ENCODE peak calls at places on chromosome 20, in five cellular contexts. B is AG04449, E is gastrocnemius medialis, V is cardiac fibroblast, S is fibroblast of pulmonary artery. J is an unnamed sample.

GRCh38 chr20:62032606-62033368 is 32.9 kb downstream of the TAF4 start:
- DNase-seq in S (no peak), E (no peak), B (no peak), V (peak), J (peak)

GRCh38 chr20:47493175-47493953 is 8.3 kb upstream of the NCOA3 start:
- DNase-seq in S (peak), E (peak), B (peak), V (peak), J (peak)

GRCh38 chr20:49999329-49999728 is 16.5 kb downstream of the SNAI1 start:
- DNase-seq in S (no peak), E (no peak), V (no peak), B (no peak), J (no peak)

GRCh38 chr20:25215521-25215920 is 20.0 kb downstream of the ENTPD6 start:
- DNase-seq in V (no peak), B (no peak), E (no peak), S (no peak), J (no peak)

GRCh38 chr20:23606652-23607049 is 934 bp upstream of the CST9 start:
- DNase-seq in V (peak), E (peak), S (peak), B (peak), J (peak)

GRCh38 chr20:47503685-47504084 is 2.0 kb downstream of the NCOA3 start:
- DNase-seq in B (no peak), E (no peak), V (no peak), S (no peak), J (no peak)

GRCh38 chr20:6959900-6960312 is 192.4 kb downstream of the BMP2 start:
- DNase-seq in E (no peak), V (no peak), S (no peak), B (no peak), J (no peak)

GRCh38 chr20:47456952-47457724 is 44.5 kb upstream of the NCOA3 start:
- DNase-seq in S (peak), E (no peak), V (peak), B (no peak), J (no peak)

GRCh38 chr20:52972190-52972937 is at the start of gene TSHZ2:
- DNase-seq in V (peak), E (peak), S (peak), B (no peak), J (no peak)

GRCh38 chr20:56003966-56004365 is 1.4 kb downstream of the CBLN4 start:
- DNase-seq in V (no peak), S (no peak), E (no peak), B (no peak), J (no peak)

GRCh38 chr20:60050193-60050960 is 92.2 kb downstream of the CDH26 start:
- DNase-seq in E (no peak), B (no peak), S (no peak), V (no peak), J (no peak)

GRCh38 chr20:17617212-17617867 is 47.5 kb downstream of the DSTN start:
- DNase-seq in E (no peak), B (no peak), V (peak), S (peak), J (no peak)

GRCh38 chr20:57109151-57109953 is 157.1 kb downstream of the BMP7 start:
- DNase-seq in S (no peak), V (no peak), B (no peak), E (no peak), J (no peak)

GRCh38 chr20:37938954-37939353 is 36.0 kb downstream of the VSTM2L start:
- DNase-seq in E (no peak), V (no peak), S (no peak), B (no peak), J (no peak)

GRCh38 chr20:20014659-20015058 is 2.5 kb upstream of the NAA20 start:
- DNase-seq in E (no peak), S (peak), V (peak), B (no peak), J (no peak)

GRCh38 chr20:815914-816606 is 17.5 kb upstream of the FAM110A start:
- DNase-seq in S (peak), V (peak), B (no peak), E (peak), J (peak)

GRCh38 chr20:22387452-22387851 is 196.9 kb downstream of the FOXA2 start:
- DNase-seq in V (no peak), S (no peak), B (no peak), E (no peak), J (no peak)

GRCh38 chr20:59994697-59995122 is 36.5 kb downstream of the CDH26 start:
- DNase-seq in S (no peak), V (peak), B (no peak), E (no peak), J (peak)

GRCh38 chr20:46308258-46309157 is at the start of gene CDH22:
- DNase-seq in V (peak), B (no peak), S (peak), E (no peak), J (no peak)

GRCh38 chr20:62921119-62921687 is 5.1 kb downstream of the DIDO1 start:
- DNase-seq in V (peak), E (no peak), S (peak), B (no peak), J (no peak)

GRCh38 chr20:23513164-23513563 is 22.2 kb downstream of the CST8 start:
- DNase-seq in B (no peak), S (no peak), V (no peak), E (no peak), J (no peak)

DNA sequence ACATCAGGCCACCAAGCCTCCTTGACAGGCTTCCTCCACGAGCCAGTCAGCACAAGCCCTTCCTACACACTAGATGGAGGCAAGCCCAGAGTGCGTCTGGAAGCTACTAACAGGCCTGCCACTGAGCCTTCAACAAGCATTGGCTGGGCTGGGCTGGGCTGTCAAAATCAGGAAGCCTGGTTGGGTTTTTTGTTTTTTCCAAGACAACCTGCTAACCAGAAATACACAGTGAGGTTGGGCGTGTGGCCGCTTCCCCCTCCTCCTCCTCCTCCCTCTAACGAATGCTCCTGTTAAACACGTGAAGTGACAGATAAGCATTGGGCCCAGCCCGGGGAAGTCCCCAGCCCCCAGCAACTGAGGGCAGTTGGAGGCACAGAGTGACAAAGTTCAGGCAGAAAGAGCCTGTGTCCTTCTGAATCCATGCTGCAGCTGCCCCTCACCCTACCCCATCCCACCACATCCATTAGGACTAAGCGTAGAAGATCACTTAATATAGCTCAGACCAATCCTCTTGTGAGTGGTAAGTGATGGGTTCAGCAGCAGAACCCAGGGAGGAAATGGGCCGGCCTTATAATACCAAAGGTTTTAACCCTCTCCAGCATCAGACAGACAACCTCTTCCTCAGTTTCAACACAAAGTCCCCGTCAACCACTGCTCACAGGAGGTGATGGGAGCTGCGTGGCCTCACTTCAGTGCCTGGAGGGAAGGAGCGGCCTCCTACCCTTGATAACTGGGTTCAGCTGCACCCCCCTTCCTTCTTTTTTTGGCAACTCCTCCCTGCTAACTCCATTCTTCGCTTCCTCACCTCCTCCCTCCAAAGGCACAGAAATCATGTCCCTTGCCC is 1.1 kb downstream of the NFATC2 start:
- DNase-seq in B (no peak), V (peak), S (peak), E (peak), J (no peak)
- H3K4me3 ChIP-seq in B (no peak), V (no peak), S (no peak), E (peak), J (no peak)

GRCh38 chr20:2763186-2763585 is 37.2 kb downstream of the CPXM1 start:
- DNase-seq in B (no peak), S (no peak), E (no peak), V (no peak), J (no peak)
- TF ChIP-seq CTCF in B (no peak), S (no peak), E (no peak), V (no peak), J (no peak)

GRCh38 chr20:34433391-34433790 is 70.3 kb downstream of the ITCH start:
- DNase-seq in E (no peak), S (no peak), V (no peak), B (no peak), J (no peak)
- H3K4me3 ChIP-seq in E (no peak), S (no peak), V (no peak), B (no peak), J (no peak)

GRCh38 chr20:11544029-11544678 is 373.5 kb upstream of the BTBD3 start:
- DNase-seq in V (peak), B (peak), E (peak), S (peak), J (peak)
- TF ChIP-seq CTCF in V (peak), B (peak), E (peak), S (peak), J (peak)

DNA sequence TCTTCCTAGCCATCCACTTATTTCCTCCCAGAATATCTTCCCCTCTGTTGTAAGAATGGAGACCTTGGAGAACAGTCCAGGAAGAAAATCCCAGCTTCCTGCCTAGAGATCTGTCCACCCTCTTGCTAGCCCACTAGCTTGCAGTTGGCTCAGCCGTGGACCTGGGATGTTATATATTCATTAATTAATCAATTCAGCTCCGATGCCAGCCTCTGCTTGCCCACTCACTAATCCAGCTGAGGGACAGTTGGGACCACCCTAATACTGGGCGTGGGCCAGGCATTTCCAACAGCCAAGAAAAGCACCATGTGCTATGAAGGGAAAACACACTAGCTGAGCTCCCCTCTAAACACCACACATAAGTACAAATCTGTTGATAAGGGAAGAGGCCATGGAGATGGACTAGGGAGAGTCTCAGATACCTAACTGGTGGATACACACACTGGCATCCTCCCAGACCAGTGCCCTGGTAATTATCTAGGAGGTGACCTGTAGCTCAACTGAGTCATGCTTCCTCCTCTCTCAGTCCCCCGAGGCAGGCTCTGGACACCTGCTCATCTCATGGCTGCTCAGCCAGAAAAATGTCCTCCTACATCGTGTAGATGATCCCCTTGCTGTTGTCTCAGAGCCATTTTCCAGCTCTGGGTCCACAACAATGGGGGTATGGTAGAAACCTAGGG is 78.9 kb downstream of the ANKRD60 start:
- DNase-seq in E (no peak), S (no peak), V (no peak), B (no peak), J (no peak)
- H3K4me3 ChIP-seq in E (no peak), S (no peak), V (no peak), B (no peak), J (no peak)

DNA sequence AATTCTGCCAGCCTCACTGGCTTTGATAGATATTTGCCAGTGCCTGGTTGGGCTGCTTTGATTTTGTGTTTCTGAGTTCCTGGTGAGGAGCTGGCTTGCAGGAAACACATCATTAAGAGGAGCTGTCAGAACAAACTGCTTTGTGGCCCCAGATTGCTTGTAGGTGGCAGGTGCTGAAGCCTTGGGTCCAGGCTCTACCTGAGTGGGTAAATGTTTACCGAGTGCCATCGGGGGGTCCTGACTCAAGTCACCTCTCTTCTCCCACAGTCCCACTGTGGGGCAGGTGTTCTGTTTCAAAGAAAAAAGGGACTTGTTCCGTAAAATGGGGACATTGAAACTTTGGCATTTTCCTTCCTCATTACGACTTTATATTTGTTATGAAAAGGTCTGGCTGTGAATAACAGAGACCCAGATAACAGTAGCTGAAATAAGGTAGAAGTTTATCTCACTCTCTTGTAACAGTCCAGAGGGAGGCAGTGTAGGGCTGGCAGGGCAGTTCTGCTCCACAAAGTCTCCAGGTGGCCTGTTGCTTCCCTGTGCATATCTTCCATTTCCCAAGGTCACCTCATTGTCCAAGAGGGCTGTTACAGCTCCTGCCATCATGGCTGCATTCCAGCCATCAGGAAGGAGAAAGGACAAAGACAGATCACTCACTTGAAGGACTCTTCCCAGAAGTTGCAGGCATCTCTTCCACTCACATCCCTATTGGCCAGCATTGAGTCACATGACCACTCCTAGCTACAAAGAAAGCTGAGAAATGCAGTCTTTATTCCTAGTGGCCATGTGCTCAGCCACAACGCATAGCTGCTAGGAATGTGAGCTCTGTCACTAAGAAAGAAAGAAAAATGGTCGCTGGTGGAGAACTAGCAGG is 149.9 kb upstream of the KCNG1 start:
- DNase-seq in E (no peak), B (no peak), V (no peak), S (no peak), J (no peak)
- TF ChIP-seq CTCF in E (no peak), B (no peak), V (no peak), S (no peak), J (no peak)

GRCh38 chr20:64025826-64026412 is 10.1 kb upstream of the C20orf204 start:
- DNase-seq in V (no peak), S (no peak), B (no peak), E (no peak), J (no peak)
- H3K4me3 ChIP-seq in V (no peak), S (no peak), B (no peak), E (no peak), J (no peak)

DNA sequence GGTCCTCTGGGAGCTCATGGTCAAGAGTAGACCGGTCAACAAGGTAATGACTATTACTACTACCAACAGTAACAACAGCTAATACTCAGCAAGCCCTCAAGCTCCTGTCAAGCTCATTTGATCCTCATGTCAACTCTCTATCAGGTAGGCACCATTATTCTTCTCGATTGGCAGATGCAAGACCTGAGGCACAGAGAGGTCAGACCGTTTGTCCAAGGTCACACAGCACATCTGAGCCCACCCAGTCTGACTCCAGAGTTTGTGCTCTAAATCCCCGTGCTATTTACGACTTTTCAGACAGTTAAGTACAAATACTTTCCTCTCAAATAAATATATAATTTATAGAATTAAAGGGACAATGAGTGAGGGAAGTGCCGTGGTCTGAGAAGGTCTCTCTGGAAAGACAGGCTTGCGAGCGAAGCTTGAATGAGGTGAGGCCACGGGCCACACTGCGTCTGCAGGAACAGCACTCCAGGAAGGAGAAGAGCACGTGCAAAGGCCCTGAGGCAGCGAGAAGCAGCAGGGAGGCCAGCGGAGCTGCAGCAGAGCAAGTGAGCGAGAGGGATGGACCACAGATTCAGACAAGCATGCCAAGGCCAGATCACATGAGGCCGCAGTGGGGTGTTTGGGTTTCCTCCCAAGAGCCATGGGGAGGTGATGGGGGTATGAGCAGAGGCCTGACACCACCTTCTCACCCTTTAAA is 117.3 kb downstream of the PREX1 start:
- DNase-seq in S (no peak), V (no peak), E (no peak), B (no peak), J (no peak)
- TF ChIP-seq CTCF in S (no peak), V (no peak), E (no peak), B (no peak), J (no peak)